ENCODE peak calls at places on chromosomes 11 and 22, in five cellular contexts. N, S, H, A and G are unnamed samples.

GRCh38 chr22:17974087-17974486 is 50.3 kb downstream of the MICAL3 start:
- DNase-seq in A (no peak), H (peak; percentile 43), S (no peak), N (no peak), G (no peak)

GRCh38 chr11:267491-267994 is 10.7 kb upstream of the NLRP6 start:
- DNase-seq in S (no peak), H (peak; percentile 29), N (no peak), A (peak; percentile 72), G (peak; percentile 41)

GRCh38 chr11:2775626-2776350 is 76.0 kb upstream of the KCNQ1OT1 start:
- DNase-seq in H (no peak), A (no peak), S (no peak), N (no peak), G (no peak)

GRCh38 chr22:41405588-41405987 is 23.8 kb downstream of the TEF start:
- DNase-seq in N (no peak), A (no peak), S (no peak), H (no peak), G (no peak)

GRCh38 chr11:702731-703461 is 3.1 kb upstream of the EPS8L2 start:
- DNase-seq in N (no peak), S (no peak), A (no peak), H (peak; percentile 61), G (peak; percentile 49)

GRCh38 chr11:132402056-132402684 is 1031.8 kb downstream of the NTM start:
- DNase-seq in H (peak; percentile 73), A (peak; percentile 86), N (no peak), S (peak; percentile 6), G (peak; percentile 22)

GRCh38 chr22:24510694-24511625 is 15.8 kb downstream of the UPB1 start:
- DNase-seq in S (peak; percentile 63), H (peak; percentile 83), A (no peak), N (no peak), G (no peak)

GRCh38 chr22:19220867-19221266 is 42.3 kb upstream of the SLC25A1 start:
- DNase-seq in H (no peak), N (no peak), A (no peak), S (no peak), G (no peak)

GRCh38 chr11:119483341-119483880 is 60.4 kb upstream of the THY1 start:
- DNase-seq in N (no peak), S (no peak), A (no peak), H (no peak), G (no peak)

GRCh38 chr22:17954200-17954859 is 70.0 kb downstream of the MICAL3 start:
- DNase-seq in A (no peak), N (no peak), S (no peak), H (no peak), G (no peak)

GRCh38 chr22:35135165-35135564 is 69.2 kb downstream of the ISX start:
- DNase-seq in H (no peak), A (no peak), S (no peak), N (no peak), G (no peak)

GRCh38 chr11:46676436-46677158 is 23.8 kb downstream of the ARHGAP1 start:
- DNase-seq in H (no peak), N (no peak), A (no peak), S (no peak), G (no peak)

GRCh38 chr11:61445535-61445934 is 15.6 kb downstream of the SDHAF2 start:
- DNase-seq in H (no peak), S (peak; percentile 44), N (no peak), A (no peak), G (no peak)

GRCh38 chr11:83054001-83054400 is 17.7 kb downstream of the RAB30 start:
- DNase-seq in H (no peak), N (no peak), S (no peak), A (no peak), G (no peak)

GRCh38 chr11:19987243-19987870 is 172.9 kb downstream of the DBX1 start:
- DNase-seq in N (no peak), S (no peak), A (no peak), H (no peak), G (no peak)

GRCh38 chr11:46594383-46594718 is 528 bp upstream of the AMBRA1 start:
- DNase-seq in N (no peak), S (no peak), A (no peak), H (no peak), G (no peak)

GRCh38 chr11:73100578-73100977 is 41.5 kb downstream of the FCHSD2 start:
- DNase-seq in A (no peak), H (no peak), S (no peak), N (no peak), G (no peak)

GRCh38 chr11:103644676-103645075 is 391.8 kb upstream of the DDI1 start:
- DNase-seq in N (no peak), S (no peak), A (no peak), H (no peak), G (no peak)

GRCh38 chr11:87926250-87926970 is 248.8 kb downstream of the RAB38 start:
- DNase-seq in H (peak; percentile 94), S (peak; percentile 27), A (no peak), N (peak; percentile 80), G (peak; percentile 98)

GRCh38 chr22:26781591-26781990 is 124.2 kb downstream of the MIAT start:
- DNase-seq in A (no peak), H (no peak), N (no peak), S (no peak), G (no peak)

GRCh38 chr11:40230821-40231220 is 1228.6 kb downstream of the LRRC4C start:
- DNase-seq in H (no peak), S (no peak), A (no peak), N (no peak), G (no peak)

GRCh38 chr11:7574491-7575129 is 60.8 kb downstream of the PPFIBP2 start:
- DNase-seq in S (no peak), A (no peak), H (no peak), N (no peak), G (no peak)
- TF ChIP-seq EZH2 in S (no peak), A (no peak), H (no peak), N (no peak), G (no peak)

GRCh38 chr11:31799036-31799793 is 11.9 kb downstream of the PAX6 start:
- DNase-seq in N (no peak), H (no peak), S (no peak), A (peak; percentile 3), G (no peak)
- H3K27me3 ChIP-seq in N (no peaks in the 10 kb centered on the region), H (peaks cover 71% of the 10 kb centered on the region), S (peaks cover 71% of the 10 kb centered on the region), A (peaks cover 6% of the 10 kb centered on the region), G (no peaks in the 10 kb centered on the region)

DNA sequence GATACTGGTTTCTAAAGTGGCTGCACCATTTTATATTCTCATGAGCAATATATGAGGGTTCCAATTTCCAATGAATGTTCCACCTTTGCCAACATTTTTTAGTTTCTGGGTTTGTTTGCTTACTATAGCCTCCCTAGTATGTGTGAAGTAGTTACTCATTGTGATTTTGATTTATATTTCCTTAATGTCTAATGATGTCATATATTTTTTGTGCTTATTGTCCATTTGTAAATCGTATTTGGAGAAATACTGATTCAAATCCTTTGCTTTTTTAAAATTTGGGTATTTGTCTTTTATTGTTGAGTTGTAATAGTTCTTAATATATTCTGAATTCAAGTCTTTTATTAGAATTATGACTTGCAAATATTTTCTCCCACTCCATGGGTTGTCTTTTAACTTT is 161.0 kb upstream of the C11orf58 start:
- DNase-seq in S (no peak), N (no peak), H (no peak), A (no peak), G (no peak)
- H2AFZ ChIP-seq in S (no peak overlapping the region), N (no peak overlapping the region), H (no peak overlapping the region), A (no peak overlapping the region), G (no peak overlapping the region)

GRCh38 chr22:37807410-37808293 is at the start of gene GCAT:
- DNase-seq in S (peak; percentile 96), N (peak; percentile 95), A (peak; percentile 93), H (peak; percentile 99), G (peak; percentile 91)
- TF ChIP-seq EZH2 in S (no peak), N (no peak), A (peak; percentile 0), H (no peak), G (no peak)

GRCh38 chr11:75241036-75241905 is 697 bp downstream of the TPBGL start:
- DNase-seq in H (peak; percentile 94), S (peak; percentile 77), A (peak; percentile 80), N (peak; percentile 54), G (peak; percentile 94)
- H3K27me3 ChIP-seq in H (peaks cover 49% of the 10 kb centered on the region), S (peaks cover 37% of the 10 kb centered on the region), A (peaks cover 73% of the 10 kb centered on the region), N (no peaks in the 10 kb centered on the region), G (peaks cover 53% of the 10 kb centered on the region)

DNA sequence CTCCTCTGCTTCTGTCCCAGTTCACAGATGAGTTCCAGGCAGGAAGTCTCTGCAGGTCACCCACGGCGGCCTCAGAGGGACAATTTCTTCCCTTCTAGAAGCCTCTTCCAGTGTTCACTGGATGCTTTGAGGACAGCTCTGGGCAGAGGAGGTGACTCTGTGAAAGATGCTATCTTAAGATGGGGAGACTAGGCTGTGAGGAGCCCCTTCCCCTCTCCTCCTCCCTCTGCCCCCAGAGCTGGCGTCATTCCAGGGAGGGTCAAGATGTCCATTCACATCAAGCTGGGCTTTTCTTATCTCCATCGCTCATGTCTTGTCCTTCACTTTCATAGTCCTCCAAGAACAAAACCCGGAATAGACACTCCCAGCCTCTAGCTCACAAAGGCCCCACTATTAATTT is 3.3 kb downstream of the APLNR start:
- DNase-seq in S (no peak), N (no peak), H (no peak), A (no peak), G (no peak)
- H2AFZ ChIP-seq in S (no peak overlapping the region), N (no peak overlapping the region), H (no peak overlapping the region), A (no peak overlapping the region), G (no peak overlapping the region)

GRCh38 chr11:64642418-64642735 is 51.4 kb downstream of the SLC22A12 start:
- DNase-seq in A (no peak), N (no peak), S (no peak), H (no peak), G (no peak)
- TF ChIP-seq EZH2 in A (no peak), N (no peak), S (peak; percentile 32), H (no peak), G (no peak)

DNA sequence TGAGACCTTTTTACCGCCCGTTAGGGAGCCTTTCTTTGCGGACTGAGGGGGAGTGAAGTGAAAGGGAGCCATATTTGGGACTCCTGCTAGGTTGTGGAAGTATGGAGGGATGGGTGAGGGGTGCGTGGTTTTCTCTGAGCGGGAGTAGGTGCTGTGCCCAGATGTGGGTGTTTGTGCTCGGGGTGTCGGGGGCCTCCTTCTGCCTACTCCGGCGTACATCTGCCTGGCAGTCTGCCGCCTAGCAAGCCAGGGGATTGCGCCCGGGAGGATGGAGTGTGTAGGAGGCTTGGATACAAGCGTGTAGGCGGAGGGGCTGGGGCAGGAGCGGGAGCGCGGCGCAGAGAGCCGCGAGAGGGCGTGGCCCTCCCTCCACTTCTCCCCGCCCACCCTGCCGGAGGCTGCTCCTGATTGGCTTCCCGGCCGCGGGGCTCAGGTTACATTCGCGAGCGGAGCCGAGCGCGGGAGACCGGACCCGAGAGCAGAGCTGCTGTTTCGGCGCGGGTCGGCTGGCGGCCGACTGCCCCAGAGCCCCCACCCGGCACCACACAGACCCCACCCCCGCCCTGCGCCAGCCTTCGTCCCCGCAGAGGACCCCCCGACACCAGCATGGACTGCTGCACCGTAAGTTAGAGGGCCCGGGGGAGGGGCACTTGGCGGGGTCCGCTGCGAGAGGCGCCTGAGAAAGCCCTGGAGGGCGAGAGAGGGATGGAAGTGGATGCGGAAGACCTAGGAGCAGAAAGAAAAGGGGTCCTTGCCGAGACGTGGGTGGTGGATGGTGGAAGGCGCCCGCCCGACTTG is at the start of gene NRGN:
- DNase-seq in S (peak; percentile 80), A (peak; percentile 92), H (peak; percentile 95), N (peak; percentile 66), G (peak; percentile 97)
- H3K27me3 ChIP-seq in S (peaks cover 2% of the 10 kb centered on the region), A (no peaks in the 10 kb centered on the region), H (peaks cover 49% of the 10 kb centered on the region), N (peaks cover 7% of the 10 kb centered on the region), G (no peaks in the 10 kb centered on the region)